ENCODE peak calls at places on chromosomes 7 and 10, in nine cellular contexts. P is dorsolateral prefrontal cortex, M is neural progenitor cell, Z is heart left ventricle, W is cardiac fibroblast, A is AG04450, T is foreskin fibroblast, F is omental fat pad, K is GM12865. V is an unnamed sample.

GRCh38 chr7:105352018-105352612 is 36.6 kb downstream of the SRPK2 start:
- DNase-seq in P (peak; percentile 75), M (no peak), Z (peak; percentile 74), W (peak; percentile 89), A (peak; percentile 55), T (peak; percentile 86), F (no peak), K (peak; percentile 92), V (peak; percentile 60)

GRCh38 chr7:110568932-110569331 is 522.0 kb upstream of the LRRN3 start:
- DNase-seq in P (no peak), M (no peak), Z (no peak), W (no peak), A (no peak), T (no peak), F (no peak), K (no peak), V (no peak)

GRCh38 chr7:130021105-130021834 is 29.9 kb downstream of the ZC3HC1 start:
- DNase-seq in P (no peak), M (no peak), Z (peak; percentile 51), W (no peak), A (no peak), T (no peak), F (no peak), K (no peak), V (no peak)

GRCh38 chr7:102431617-102432298 is 1.6 kb upstream of the ORAI2 start:
- DNase-seq in P (peak; percentile 77), M (no peak), Z (no peak), W (no peak), A (no peak), T (peak; percentile 23), F (no peak), K (peak; percentile 82), V (peak; percentile 64)

GRCh38 chr7:114864278-114864677 is 57.6 kb upstream of the MDFIC start:
- DNase-seq in P (no peak), M (no peak), Z (no peak), W (peak; percentile 8), A (no peak), T (peak; percentile 75), F (no peak), K (no peak), V (no peak)

GRCh38 chr7:17497136-17497535 is 198.7 kb downstream of the AHR start:
- DNase-seq in P (no peak), M (no peak), Z (no peak), W (peak; percentile 21), A (no peak), T (peak; percentile 26), F (no peak), K (no peak), V (no peak)

GRCh38 chr10:27457261-27457945 is 46.7 kb upstream of the RAB18 start:
- DNase-seq in P (no peak), M (no peak), Z (no peak), W (no peak), A (no peak), T (no peak), F (no peak), K (no peak), V (no peak)

GRCh38 chr7:139403601-139404000 is 43.9 kb downstream of the LUC7L2 start:
- DNase-seq in P (no peak), M (no peak), Z (no peak), W (no peak), A (no peak), T (no peak), F (no peak), K (no peak), V (no peak)

GRCh38 chr10:5148678-5149032 is 36.3 kb downstream of the AKR1C8 start:
- DNase-seq in P (no peak), M (no peak), Z (no peak), W (no peak), A (no peak), T (no peak), F (no peak), K (no peak), V (no peak)

GRCh38 chr7:64753032-64753431 is 41.2 kb upstream of the ZNF138 start:
- DNase-seq in P (no peak), M (no peak), Z (no peak), W (no peak), A (no peak), T (no peak), F (no peak), K (no peak), V (no peak)

GRCh38 chr10:28089467-28089866 is 90.6 kb upstream of the ODAD2 start:
- DNase-seq in P (no peak), M (no peak), Z (no peak), W (peak; percentile 71), A (peak; percentile 42), T (peak; percentile 57), F (no peak), K (no peak), V (no peak)

GRCh38 chr10:109429956-109430760 is 493.2 kb downstream of the XPNPEP1 start:
- DNase-seq in P (no peak), M (no peak), Z (no peak), W (peak; percentile 54), A (peak; percentile 41), T (peak; percentile 48), F (no peak), K (no peak), V (no peak)

GRCh38 chr10:131822013-131822693 is 78.7 kb upstream of the PPP2R2D start:
- DNase-seq in P (peak; percentile 14), M (no peak), Z (no peak), W (no peak), A (no peak), T (no peak), F (no peak), K (no peak), V (no peak)

GRCh38 chr10:113752553-113752952 is 1.1 kb downstream of the PLEKHS1 start:
- DNase-seq in P (no peak), M (no peak), Z (no peak), W (no peak), A (no peak), T (no peak), F (no peak), K (no peak), V (no peak)

GRCh38 chr10:184174-184573 is 48.9 kb downstream of the ZMYND11 start:
- DNase-seq in P (no peak), M (no peak), Z (no peak), W (no peak), A (no peak), T (no peak), F (no peak), K (no peak), V (no peak)

GRCh38 chr10:102121739-102122372 is 1.7 kb upstream of the LDB1 start:
- DNase-seq in P (no peak), M (peak; percentile 54), Z (peak; percentile 43), W (no peak), A (peak; percentile 58), T (peak; percentile 67), F (no peak), K (no peak), V (no peak)

GRCh38 chr7:51071427-51071826 is 245.2 kb downstream of the COBL start:
- DNase-seq in P (no peak), M (no peak), Z (no peak), W (no peak), A (no peak), T (no peak), F (no peak), K (no peak), V (no peak)

GRCh38 chr7:108147031-108147563 is 16.9 kb upstream of the LAMB4 start:
- DNase-seq in P (no peak), M (no peak), Z (no peak), W (no peak), A (no peak), T (no peak), F (no peak), K (no peak), V (no peak)

GRCh38 chr7:96414931-96415292 is 93.0 kb upstream of the SLC25A13 start:
- DNase-seq in P (no peak), M (peak; percentile 76), Z (no peak), W (peak; percentile 59), A (no peak), T (peak; percentile 2), F (no peak), K (peak; percentile 57), V (peak; percentile 45)
- TF ChIP-seq CTCF in P (peak; percentile 46), M (peak; percentile 91), Z (peak; percentile 32), W (peak; percentile 90), A (peak; percentile 77), T (peak; percentile 64), F (no peak), K (peak; percentile 87), V (peak; percentile 84)

DNA sequence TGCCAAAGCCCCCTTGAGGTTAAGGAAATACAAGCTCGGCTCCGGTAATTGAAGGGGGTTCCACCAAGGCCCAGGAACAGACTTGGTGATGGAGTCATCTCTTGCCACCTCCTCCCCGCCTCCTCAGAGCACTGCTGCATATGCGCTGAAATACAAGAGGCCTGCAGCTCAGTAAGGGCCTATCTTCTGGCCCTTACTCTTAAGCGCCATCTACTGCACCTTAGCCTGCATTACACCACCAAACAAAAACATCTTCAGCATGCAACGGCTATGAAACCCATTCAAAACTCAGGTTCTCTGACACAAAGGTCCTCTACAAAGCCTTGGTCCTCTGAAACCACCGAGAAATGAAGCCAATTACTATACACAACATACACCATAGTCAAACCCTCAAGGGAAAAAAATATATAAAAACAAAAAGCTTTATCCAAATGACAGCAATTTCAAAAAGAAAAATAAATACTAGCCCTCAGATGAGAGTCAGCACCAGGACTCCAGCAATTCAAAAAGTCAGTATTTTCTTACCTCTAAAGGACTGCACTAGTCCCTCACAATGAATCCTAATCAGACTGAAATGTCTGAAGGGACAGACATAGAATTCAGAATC is 176.8 kb upstream of the TBX20 start:
- DNase-seq in P (no peak), M (peak; percentile 17), Z (no peak), W (peak; percentile 36), A (no peak), T (no peak), F (no peak), K (peak; percentile 50), V (no peak)
- TF ChIP-seq CTCF in P (no peak), M (peak; percentile 53), Z (no peak), W (peak; percentile 54), A (peak; percentile 40), T (peak; percentile 21), F (no peak), K (peak; percentile 56), V (peak; percentile 47)

GRCh38 chr10:31395695-31396094 is 76.7 kb downstream of the ZEB1 start:
- DNase-seq in P (no peak), M (no peak), Z (no peak), W (peak; percentile 25), A (no peak), T (no peak), F (no peak), K (no peak), V (no peak)
- TF ChIP-seq CTCF in P (no peak), M (no peak), Z (no peak), W (no peak), A (no peak), T (no peak), F (no peak), K (no peak), V (no peak)

GRCh38 chr7:74708569-74709275 is 51.2 kb downstream of the GTF2I start:
- DNase-seq in P (no peak), M (no peak), Z (no peak), W (no peak), A (no peak), T (no peak), F (no peak), K (no peak), V (no peak)

GRCh38 chr7:74707216-74707615 is 49.7 kb downstream of the GTF2I start:
- DNase-seq in P (no peak), M (no peak), Z (no peak), W (no peak), A (no peak), T (no peak), F (no peak), K (no peak), V (no peak)

GRCh38 chr7:74713567-74713966 is 56.0 kb downstream of the GTF2I start:
- DNase-seq in P (no peak), M (no peak), Z (no peak), W (no peak), A (no peak), T (no peak), F (no peak), K (no peak), V (no peak)

GRCh38 chr7:74709880-74710671 is 52.6 kb downstream of the GTF2I start:
- DNase-seq in P (no peak), M (no peak), Z (no peak), W (no peak), A (no peak), T (no peak), F (no peak), K (peak; percentile 16), V (no peak)
- TF ChIP-seq CTCF in P (no peak), M (peak; percentile 7), Z (no peak), W (no peak), A (peak; percentile 45), T (no peak), F (no peak), K (no peak), V (peak; percentile 4)

V was measured in GM13977.